ENCODE peak calls at places on chromosome 16, in six cellular contexts. One of them, this sample, is unnamed.

GRCh38 chr16:48374255-48374654 is 11.0 kb downstream of the SIAH1 start:
- DNase-seq in activated CD4-positive, alpha-beta T cell treated with anti-CD3 and anti-CD28 coated beads for 4 hours: no peak
- DNase-seq in GM04503: no peak
- DNase-seq in stimulated activated CD8-positive, alpha-beta memory T cell treated with anti-CD3 and anti-CD28 coated beads, Interleukin-4, amount 100 ng/mL, for 4 hours: no peak
- DNase-seq in dermis blood vessel endothelial cell: no peak
- DNase-seq in non-pigmented ciliary epithelial cell: no peak
- DNase-seq in this sample: no peak

GRCh38 chr16:57906385-57907316 is 64.3 kb downstream of the CNGB1 start:
- DNase-seq in activated CD4-positive, alpha-beta T cell treated with anti-CD3 and anti-CD28 coated beads for 4 hours: peak
- DNase-seq in stimulated activated CD8-positive, alpha-beta memory T cell treated with anti-CD3 and anti-CD28 coated beads, Interleukin-4, amount 100 ng/mL, for 4 hours: peak
- DNase-seq in non-pigmented ciliary epithelial cell: no peak
- DNase-seq in dermis blood vessel endothelial cell: peak
- DNase-seq in GM04503: no peak
- DNase-seq in this sample: no peak

GRCh38 chr16:4261557-4262172 is 11.2 kb downstream of the TFAP4 start:
- DNase-seq in stimulated activated CD8-positive, alpha-beta memory T cell treated with anti-CD3 and anti-CD28 coated beads, Interleukin-4, amount 100 ng/mL, for 4 hours: no peak
- DNase-seq in non-pigmented ciliary epithelial cell: no peak
- DNase-seq in dermis blood vessel endothelial cell: peak
- DNase-seq in activated CD4-positive, alpha-beta T cell treated with anti-CD3 and anti-CD28 coated beads for 4 hours: peak
- DNase-seq in GM04503: no peak
- DNase-seq in this sample: no peak

GRCh38 chr16:61885343-61885742 is 150.9 kb downstream of the CDH8 start:
- DNase-seq in dermis blood vessel endothelial cell: no peak
- DNase-seq in activated CD4-positive, alpha-beta T cell treated with anti-CD3 and anti-CD28 coated beads for 4 hours: no peak
- DNase-seq in non-pigmented ciliary epithelial cell: no peak
- DNase-seq in GM04503: no peak
- DNase-seq in stimulated activated CD8-positive, alpha-beta memory T cell treated with anti-CD3 and anti-CD28 coated beads, Interleukin-4, amount 100 ng/mL, for 4 hours: no peak
- DNase-seq in this sample: no peak

GRCh38 chr16:20611350-20611902 is 35.3 kb upstream of the ACSM2B start:
- DNase-seq in non-pigmented ciliary epithelial cell: no peak
- DNase-seq in stimulated activated CD8-positive, alpha-beta memory T cell treated with anti-CD3 and anti-CD28 coated beads, Interleukin-4, amount 100 ng/mL, for 4 hours: no peak
- DNase-seq in GM04503: no peak
- DNase-seq in activated CD4-positive, alpha-beta T cell treated with anti-CD3 and anti-CD28 coated beads for 4 hours: no peak
- DNase-seq in dermis blood vessel endothelial cell: no peak
- DNase-seq in this sample: peak

GRCh38 chr16:48462146-48462740 is 77.0 kb upstream of the SIAH1 start:
- DNase-seq in dermis blood vessel endothelial cell: peak
- DNase-seq in GM04503: no peak
- DNase-seq in non-pigmented ciliary epithelial cell: no peak
- DNase-seq in activated CD4-positive, alpha-beta T cell treated with anti-CD3 and anti-CD28 coated beads for 4 hours: no peak
- DNase-seq in stimulated activated CD8-positive, alpha-beta memory T cell treated with anti-CD3 and anti-CD28 coated beads, Interleukin-4, amount 100 ng/mL, for 4 hours: no peak
- DNase-seq in this sample: no peak

GRCh38 chr16:57908409-57908987 is 62.4 kb downstream of the CNGB1 start:
- DNase-seq in dermis blood vessel endothelial cell: no peak
- DNase-seq in activated CD4-positive, alpha-beta T cell treated with anti-CD3 and anti-CD28 coated beads for 4 hours: no peak
- DNase-seq in non-pigmented ciliary epithelial cell: no peak
- DNase-seq in GM04503: no peak
- DNase-seq in stimulated activated CD8-positive, alpha-beta memory T cell treated with anti-CD3 and anti-CD28 coated beads, Interleukin-4, amount 100 ng/mL, for 4 hours: no peak
- DNase-seq in this sample: no peak

GRCh38 chr16:77812856-77813523 is 24.6 kb downstream of the VAT1L start:
- DNase-seq in GM04503: no peak
- DNase-seq in dermis blood vessel endothelial cell: no peak
- DNase-seq in activated CD4-positive, alpha-beta T cell treated with anti-CD3 and anti-CD28 coated beads for 4 hours: no peak
- DNase-seq in stimulated activated CD8-positive, alpha-beta memory T cell treated with anti-CD3 and anti-CD28 coated beads, Interleukin-4, amount 100 ng/mL, for 4 hours: no peak
- DNase-seq in non-pigmented ciliary epithelial cell: no peak
- DNase-seq in this sample: no peak

GRCh38 chr16:57619606-57620315 is 8.7 kb upstream of the ADGRG1 start:
- DNase-seq in stimulated activated CD8-positive, alpha-beta memory T cell treated with anti-CD3 and anti-CD28 coated beads, Interleukin-4, amount 100 ng/mL, for 4 hours: no peak
- DNase-seq in dermis blood vessel endothelial cell: no peak
- DNase-seq in activated CD4-positive, alpha-beta T cell treated with anti-CD3 and anti-CD28 coated beads for 4 hours: no peak
- DNase-seq in GM04503: no peak
- DNase-seq in non-pigmented ciliary epithelial cell: no peak
- DNase-seq in this sample: peak

GRCh38 chr16:17368951-17369350 is 101.8 kb downstream of the XYLT1 start:
- DNase-seq in stimulated activated CD8-positive, alpha-beta memory T cell treated with anti-CD3 and anti-CD28 coated beads, Interleukin-4, amount 100 ng/mL, for 4 hours: no peak
- DNase-seq in GM04503: no peak
- DNase-seq in activated CD4-positive, alpha-beta T cell treated with anti-CD3 and anti-CD28 coated beads for 4 hours: no peak
- DNase-seq in dermis blood vessel endothelial cell: no peak
- DNase-seq in non-pigmented ciliary epithelial cell: no peak
- DNase-seq in this sample: no peak

GRCh38 chr16:83813818-83814653 is 6.3 kb downstream of the HSBP1 start:
- DNase-seq in activated CD4-positive, alpha-beta T cell treated with anti-CD3 and anti-CD28 coated beads for 4 hours: no peak
- DNase-seq in stimulated activated CD8-positive, alpha-beta memory T cell treated with anti-CD3 and anti-CD28 coated beads, Interleukin-4, amount 100 ng/mL, for 4 hours: no peak
- DNase-seq in non-pigmented ciliary epithelial cell: peak
- DNase-seq in GM04503: peak
- DNase-seq in dermis blood vessel endothelial cell: peak
- DNase-seq in this sample: peak

GRCh38 chr16:31050280-31051030 is 17.1 kb downstream of the STX4 start:
- DNase-seq in dermis blood vessel endothelial cell: no peak
- DNase-seq in GM04503: no peak
- DNase-seq in stimulated activated CD8-positive, alpha-beta memory T cell treated with anti-CD3 and anti-CD28 coated beads, Interleukin-4, amount 100 ng/mL, for 4 hours: no peak
- DNase-seq in non-pigmented ciliary epithelial cell: no peak
- DNase-seq in activated CD4-positive, alpha-beta T cell treated with anti-CD3 and anti-CD28 coated beads for 4 hours: no peak
- DNase-seq in this sample: no peak

GRCh38 chr16:82091225-82091624 is 56.2 kb downstream of the HSD17B2 start:
- DNase-seq in dermis blood vessel endothelial cell: no peak
- DNase-seq in activated CD4-positive, alpha-beta T cell treated with anti-CD3 and anti-CD28 coated beads for 4 hours: no peak
- DNase-seq in non-pigmented ciliary epithelial cell: peak
- DNase-seq in GM04503: no peak
- DNase-seq in stimulated activated CD8-positive, alpha-beta memory T cell treated with anti-CD3 and anti-CD28 coated beads, Interleukin-4, amount 100 ng/mL, for 4 hours: no peak
- DNase-seq in this sample: no peak

GRCh38 chr16:85206472-85207356 is 94.4 kb upstream of the CIBAR2 start:
- DNase-seq in dermis blood vessel endothelial cell: peak
- DNase-seq in stimulated activated CD8-positive, alpha-beta memory T cell treated with anti-CD3 and anti-CD28 coated beads, Interleukin-4, amount 100 ng/mL, for 4 hours: no peak
- DNase-seq in activated CD4-positive, alpha-beta T cell treated with anti-CD3 and anti-CD28 coated beads for 4 hours: no peak
- DNase-seq in GM04503: no peak
- DNase-seq in non-pigmented ciliary epithelial cell: no peak
- DNase-seq in this sample: no peak

GRCh38 chr16:66520406-66521194 is 29.3 kb downstream of the TK2 start:
- DNase-seq in activated CD4-positive, alpha-beta T cell treated with anti-CD3 and anti-CD28 coated beads for 4 hours: no peak
- DNase-seq in stimulated activated CD8-positive, alpha-beta memory T cell treated with anti-CD3 and anti-CD28 coated beads, Interleukin-4, amount 100 ng/mL, for 4 hours: no peak
- DNase-seq in non-pigmented ciliary epithelial cell: no peak
- DNase-seq in GM04503: no peak
- DNase-seq in dermis blood vessel endothelial cell: no peak
- DNase-seq in this sample: no peak

GRCh38 chr16:67169011-67169451 is 1.3 kb upstream of the NOL3 start:
- DNase-seq in stimulated activated CD8-positive, alpha-beta memory T cell treated with anti-CD3 and anti-CD28 coated beads, Interleukin-4, amount 100 ng/mL, for 4 hours: no peak
- DNase-seq in dermis blood vessel endothelial cell: no peak
- DNase-seq in GM04503: no peak
- DNase-seq in non-pigmented ciliary epithelial cell: no peak
- DNase-seq in activated CD4-positive, alpha-beta T cell treated with anti-CD3 and anti-CD28 coated beads for 4 hours: no peak
- DNase-seq in this sample: no peak

GRCh38 chr16:86512301-86512859 is 2.1 kb downstream of the FOXF1 start:
- DNase-seq in dermis blood vessel endothelial cell: no peak
- DNase-seq in stimulated activated CD8-positive, alpha-beta memory T cell treated with anti-CD3 and anti-CD28 coated beads, Interleukin-4, amount 100 ng/mL, for 4 hours: no peak
- DNase-seq in non-pigmented ciliary epithelial cell: no peak
- DNase-seq in GM04503: no peak
- DNase-seq in activated CD4-positive, alpha-beta T cell treated with anti-CD3 and anti-CD28 coated beads for 4 hours: no peak
- DNase-seq in this sample: no peak

GRCh38 chr16:67150833-67151396 is at the start of gene B3GNT9:
- DNase-seq in stimulated activated CD8-positive, alpha-beta memory T cell treated with anti-CD3 and anti-CD28 coated beads, Interleukin-4, amount 100 ng/mL, for 4 hours: no peak
- DNase-seq in non-pigmented ciliary epithelial cell: no peak
- DNase-seq in GM04503: peak
- DNase-seq in dermis blood vessel endothelial cell: peak
- DNase-seq in activated CD4-positive, alpha-beta T cell treated with anti-CD3 and anti-CD28 coated beads for 4 hours: no peak
- DNase-seq in this sample: peak

GRCh38 chr16:75293746-75294145 is 42.3 kb upstream of the BCAR1 start:
- DNase-seq in dermis blood vessel endothelial cell: no peak
- DNase-seq in GM04503: no peak
- DNase-seq in activated CD4-positive, alpha-beta T cell treated with anti-CD3 and anti-CD28 coated beads for 4 hours: no peak
- DNase-seq in non-pigmented ciliary epithelial cell: no peak
- DNase-seq in stimulated activated CD8-positive, alpha-beta memory T cell treated with anti-CD3 and anti-CD28 coated beads, Interleukin-4, amount 100 ng/mL, for 4 hours: no peak
- DNase-seq in this sample: no peak

GRCh38 chr16:4593069-4593468 is 21.6 kb downstream of the UBALD1 start:
- DNase-seq in stimulated activated CD8-positive, alpha-beta memory T cell treated with anti-CD3 and anti-CD28 coated beads, Interleukin-4, amount 100 ng/mL, for 4 hours: no peak
- DNase-seq in non-pigmented ciliary epithelial cell: no peak
- DNase-seq in activated CD4-positive, alpha-beta T cell treated with anti-CD3 and anti-CD28 coated beads for 4 hours: no peak
- DNase-seq in GM04503: no peak
- DNase-seq in dermis blood vessel endothelial cell: no peak
- DNase-seq in this sample: no peak

GRCh38 chr16:25063102-25063501 is 47.9 kb upstream of the ARHGAP17 start:
- DNase-seq in stimulated activated CD8-positive, alpha-beta memory T cell treated with anti-CD3 and anti-CD28 coated beads, Interleukin-4, amount 100 ng/mL, for 4 hours: no peak
- DNase-seq in GM04503: no peak
- DNase-seq in activated CD4-positive, alpha-beta T cell treated with anti-CD3 and anti-CD28 coated beads for 4 hours: no peak
- DNase-seq in dermis blood vessel endothelial cell: no peak
- DNase-seq in non-pigmented ciliary epithelial cell: no peak
- DNase-seq in this sample: no peak

GRCh38 chr16:67882374-67883145 is 2.1 kb upstream of the NRN1L start:
- DNase-seq in GM04503: no peak
- DNase-seq in stimulated activated CD8-positive, alpha-beta memory T cell treated with anti-CD3 and anti-CD28 coated beads, Interleukin-4, amount 100 ng/mL, for 4 hours: no peak
- DNase-seq in non-pigmented ciliary epithelial cell: no peak
- DNase-seq in dermis blood vessel endothelial cell: peak
- DNase-seq in activated CD4-positive, alpha-beta T cell treated with anti-CD3 and anti-CD28 coated beads for 4 hours: no peak
- DNase-seq in this sample: no peak

GRCh38 chr16:75555707-75556512 is at the start of gene TMEM231:
- DNase-seq in stimulated activated CD8-positive, alpha-beta memory T cell treated with anti-CD3 and anti-CD28 coated beads, Interleukin-4, amount 100 ng/mL, for 4 hours: peak
- DNase-seq in dermis blood vessel endothelial cell: peak
- DNase-seq in GM04503: peak
- DNase-seq in non-pigmented ciliary epithelial cell: peak
- DNase-seq in activated CD4-positive, alpha-beta T cell treated with anti-CD3 and anti-CD28 coated beads for 4 hours: peak
- DNase-seq in this sample: peak

GRCh38 chr16:8644513-8645140 is 23.1 kb downstream of the METTL22 start:
- DNase-seq in stimulated activated CD8-positive, alpha-beta memory T cell treated with anti-CD3 and anti-CD28 coated beads, Interleukin-4, amount 100 ng/mL, for 4 hours: no peak
- DNase-seq in dermis blood vessel endothelial cell: no peak
- DNase-seq in GM04503: no peak
- DNase-seq in activated CD4-positive, alpha-beta T cell treated with anti-CD3 and anti-CD28 coated beads for 4 hours: no peak
- DNase-seq in non-pigmented ciliary epithelial cell: no peak
- DNase-seq in this sample: no peak

GRCh38 chr16:72788269-72788809 is 259.6 kb downstream of the ZFHX3 start:
- DNase-seq in dermis blood vessel endothelial cell: no peak
- DNase-seq in GM04503: no peak
- DNase-seq in non-pigmented ciliary epithelial cell: no peak
- DNase-seq in activated CD4-positive, alpha-beta T cell treated with anti-CD3 and anti-CD28 coated beads for 4 hours: no peak
- DNase-seq in stimulated activated CD8-positive, alpha-beta memory T cell treated with anti-CD3 and anti-CD28 coated beads, Interleukin-4, amount 100 ng/mL, for 4 hours: no peak
- DNase-seq in this sample: no peak

GRCh38 chr16:56824335-56824734 is 40.7 kb upstream of the SLC12A3 start:
- DNase-seq in stimulated activated CD8-positive, alpha-beta memory T cell treated with anti-CD3 and anti-CD28 coated beads, Interleukin-4, amount 100 ng/mL, for 4 hours: no peak
- DNase-seq in non-pigmented ciliary epithelial cell: no peak
- DNase-seq in activated CD4-positive, alpha-beta T cell treated with anti-CD3 and anti-CD28 coated beads for 4 hours: no peak
- DNase-seq in GM04503: no peak
- DNase-seq in dermis blood vessel endothelial cell: peak
- DNase-seq in this sample: peak

This sample was measured in NCI-H1417.